ENCODE peak calls at places on chromosomes 11 and 22, in seven cellular contexts. F, X, A, J, E, M and D are unnamed samples.

GRCh38 chr11:118175031-118175531 is 1.4 kb downstream of the SCN2B start:
- DNase-seq in F (peak), X (peak), A (no peak), J (no peak), E (peak), M (no peak), D (peak)

GRCh38 chr11:121466063-121466794 is 13.5 kb upstream of the SORL1-AS1 start:
- DNase-seq in F (peak), X (peak), A (no peak), J (no peak), E (peak), M (peak), D (peak)

GRCh38 chr11:65366340-65366773 is 11.8 kb downstream of the TIGD3 start:
- DNase-seq in F (peak), X (peak), A (peak), J (peak), E (peak), M (peak), D (no peak)

GRCh38 chr11:13010737-13011342 is 1.7 kb downstream of the RASSF10 start:
- DNase-seq in F (no peak), X (peak), A (no peak), J (peak), E (no peak), M (no peak), D (no peak)

GRCh38 chr11:76614471-76615183 is 55.9 kb downstream of the LRRC32 start:
- DNase-seq in F (no peak), X (peak), A (no peak), J (peak), E (no peak), M (no peak), D (no peak)

GRCh38 chr11:116723511-116723910 is 49.3 kb downstream of the BUD13 start:
- DNase-seq in F (no peak), X (no peak), A (no peak), J (no peak), E (no peak), M (no peak), D (no peak)

GRCh38 chr11:69744435-69744834 is 30.7 kb downstream of the FGF4 start:
- DNase-seq in F (peak), X (no peak), A (no peak), J (peak), E (peak), M (no peak), D (no peak)

GRCh38 chr22:23113067-23113846 is 28.5 kb downstream of the RSPH14 start:
- DNase-seq in F (no peak), X (no peak), A (no peak), J (no peak), E (no peak), M (no peak), D (no peak)

GRCh38 chr11:46380340-46381045 is 976 bp upstream of the MDK start:
- DNase-seq in F (peak), X (peak), A (peak), J (peak), E (peak), M (no peak), D (no peak)

GRCh38 chr11:94623120-94623735 is 56.1 kb downstream of the PIWIL4 start:
- DNase-seq in F (peak), X (peak), A (peak), J (peak), E (peak), M (peak), D (peak)

GRCh38 chr11:76677010-76677771 is 6.6 kb upstream of the LRRC32 start:
- DNase-seq in F (no peak), X (no peak), A (no peak), J (no peak), E (no peak), M (no peak), D (no peak)

GRCh38 chr11:45580399-45580798 is 85.0 kb downstream of the CHST1 start:
- DNase-seq in F (peak), X (peak), A (peak), J (peak), E (no peak), M (no peak), D (no peak)

GRCh38 chr11:10926801-10927200 is 68.9 kb upstream of the ZBED5 start:
- DNase-seq in F (peak), X (peak), A (no peak), J (no peak), E (no peak), M (no peak), D (peak)

GRCh38 chr22:47022075-47022473 is 259.6 kb downstream of the TBC1D22A start:
- DNase-seq in F (no peak), X (peak), A (no peak), J (no peak), E (peak), M (no peak), D (no peak)

GRCh38 chr22:22005945-22006595 is 23.5 kb upstream of the TOP3B start:
- DNase-seq in F (no peak), X (no peak), A (no peak), J (no peak), E (no peak), M (no peak), D (no peak)

GRCh38 chr22:47287516-47287915 is 525.1 kb downstream of the TBC1D22A start:
- DNase-seq in F (no peak), X (no peak), A (no peak), J (no peak), E (no peak), M (no peak), D (no peak)

GRCh38 chr22:40326905-40327735 is 19.2 kb upstream of the ADSL start:
- DNase-seq in F (peak), X (peak), A (no peak), J (peak), E (no peak), M (no peak), D (no peak)

GRCh38 chr11:132631956-132632355 is 900.3 kb downstream of the OPCML start:
- DNase-seq in F (no peak), X (peak), A (no peak), J (no peak), E (no peak), M (no peak), D (no peak)

GRCh38 chr11:111694851-111695250 is 71.3 kb downstream of the PPP2R1B start:
- DNase-seq in F (no peak), X (peak), A (no peak), J (peak), E (no peak), M (no peak), D (no peak)

GRCh38 chr11:68009391-68010000 is 631 bp upstream of the ALDH3B1 start:
- DNase-seq in F (peak), X (peak), A (peak), J (peak), E (no peak), M (no peak), D (no peak)

GRCh38 chr11:28729339-28729738 is 621.2 kb downstream of the METTL15 start:
- DNase-seq in F (no peak), X (no peak), A (no peak), J (no peak), E (no peak), M (no peak), D (no peak)

GRCh38 chr22:39183991-39184585 is 31.6 kb upstream of the CBX7 start:
- DNase-seq in F (peak), X (peak), A (no peak), J (peak), E (peak), M (peak), D (no peak)
- TF ChIP-seq EZH2 in F (no peak), X (no peak), A (no peak), J (no peak), E (no peak), M (no peak), D (no peak)

GRCh38 chr11:86803641-86804040 is 3.3 kb downstream of the PRSS23 start:
- DNase-seq in F (peak), X (peak), A (no peak), J (peak), E (no peak), M (no peak), D (no peak)
- H3K9ac ChIP-seq in F (peak), X (peak), A (no peak), J (peak), E (no peak), M (no peak), D (peak)

GRCh38 chr22:17419348-17419747 is 50.1 kb downstream of the CECR2 start:
- DNase-seq in F (no peak), X (no peak), A (no peak), J (no peak), E (no peak), M (no peak), D (no peak)

GRCh38 chr22:17423616-17424015 is 54.4 kb downstream of the CECR2 start:
- DNase-seq in F (no peak), X (no peak), A (no peak), J (no peak), E (no peak), M (no peak), D (no peak)

GRCh38 chr22:17422736-17423343 is 53.6 kb downstream of the CECR2 start:
- DNase-seq in F (no peak), X (no peak), A (no peak), J (no peak), E (no peak), M (no peak), D (no peak)

GRCh38 chr22:17418890-17419324 is 49.6 kb downstream of the CECR2 start:
- DNase-seq in F (no peak), X (no peak), A (no peak), J (no peak), E (no peak), M (no peak), D (no peak)
- H3K4me2 ChIP-seq in F (no peak), X (no peak), A (no peak), J (no peak), E (no peak), M (no peak), D (no peak)

DNA sequence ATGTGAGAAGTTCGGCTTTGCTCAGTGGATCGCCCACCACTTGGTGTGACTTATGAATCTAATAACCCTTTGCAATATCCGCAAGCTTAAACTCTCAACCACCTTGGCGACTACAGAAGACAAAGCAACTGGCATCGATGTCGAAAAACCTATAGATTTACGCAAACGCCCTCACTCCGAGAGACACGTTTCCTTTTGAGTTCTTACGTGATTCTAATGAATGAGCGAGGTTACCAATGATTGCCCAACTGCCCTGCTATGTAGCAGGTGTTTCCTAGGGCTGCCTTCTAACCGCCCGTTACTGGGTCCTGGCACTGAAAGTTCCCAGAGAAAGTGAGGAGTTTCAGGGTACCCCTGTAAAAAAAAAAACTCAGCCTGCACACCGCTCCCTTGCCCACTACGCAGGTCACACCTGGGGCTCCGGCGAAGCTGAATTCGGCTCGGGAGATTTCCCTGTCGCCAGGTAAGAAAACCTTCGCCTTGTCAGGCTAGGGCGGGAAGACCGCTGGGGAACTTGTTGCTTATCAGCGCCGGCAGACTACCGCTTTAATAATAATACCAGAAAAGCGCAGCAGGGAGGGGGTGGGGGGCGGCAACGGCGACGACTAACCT is 21.4 kb upstream of the BDNF start:
- DNase-seq in F (no peak), X (no peak), A (peak), J (no peak), E (no peak), M (no peak), D (no peak)
- TF ChIP-seq EZH2 in F (no peak), X (peak), A (no peak), J (no peak), E (no peak), M (no peak), D (peak)

GRCh38 chr22:33221566-33221965 is 163.4 kb upstream of the SYN3 start:
- DNase-seq in F (no peak), X (peak), A (no peak), J (no peak), E (no peak), M (no peak), D (no peak)
- H3K9ac ChIP-seq in F (no peak), X (peak), A (no peak), J (no peak), E (no peak), M (no peak), D (no peak)